ENCODE peak calls at places on chromosomes 5 and 9, in seven cellular contexts. J is GM12878, O is A549, X is testis, Y is transverse colon, K is heart left ventricle, T is tibial nerve. Z is an unnamed sample.

GRCh38 chr5:160260881-160261815 is 31.8 kb downstream of the FABP6 start:
- DNase-seq in J (no peak), O (no peak), X (peak; percentile 91), Y (peak; percentile 56), K (peak; percentile 36), T (no peak), Z (peak; percentile 54)

GRCh38 chr9:463455-464125 is 248.9 kb downstream of the DOCK8 start:
- DNase-seq in J (no peak), O (peak; percentile 18), X (no peak), Y (no peak), K (no peak), T (no peak), Z (no peak)

GRCh38 chr5:82544004-82544403 is 265.9 kb upstream of the RPS23 start:
- DNase-seq in J (no peak), O (no peak), X (no peak), Y (no peak), K (no peak), T (no peak), Z (no peak)

GRCh38 chr5:71623221-71623794 is 36.2 kb downstream of the MCCC2 start:
- DNase-seq in J (no peak), O (no peak), X (no peak), Y (no peak), K (no peak), T (no peak), Z (no peak)

GRCh38 chr5:175572922-175573321 is 84.9 kb upstream of the HRH2 start:
- DNase-seq in J (no peak), O (no peak), X (no peak), Y (peak; percentile 37), K (peak; percentile 62), T (no peak), Z (no peak)

GRCh38 chr5:137374110-137374853 is 124.8 kb downstream of the SPOCK1 start:
- DNase-seq in J (no peak), O (no peak), X (no peak), Y (no peak), K (no peak), T (no peak), Z (no peak)

GRCh38 chr5:81554647-81555046 is 160.7 kb upstream of the ACOT12 start:
- DNase-seq in J (no peak), O (no peak), X (no peak), Y (no peak), K (no peak), T (no peak), Z (no peak)

GRCh38 chr5:113163328-113163727 is 186.7 kb downstream of the DCP2 start:
- DNase-seq in J (no peak), O (no peak), X (no peak), Y (no peak), K (no peak), T (no peak), Z (no peak)

GRCh38 chr9:121494192-121494591 is 5.5 kb downstream of the GGTA1 start:
- DNase-seq in J (no peak), O (no peak), X (no peak), Y (no peak), K (no peak), T (no peak), Z (no peak)

GRCh38 chr9:20844916-20845315 is 160.9 kb downstream of the FOCAD start:
- DNase-seq in J (no peak), O (no peak), X (no peak), Y (no peak), K (no peak), T (no peak), Z (no peak)

GRCh38 chr9:68705636-68706578 is 867 bp downstream of the PIP5K1B start:
- DNase-seq in J (no peak), O (peak; percentile 4), X (peak; percentile 48), Y (peak; percentile 67), K (peak; percentile 71), T (no peak), Z (peak; percentile 10)

GRCh38 chr5:136133416-136134383 is 1.1 kb downstream of the SMAD5 start:
- DNase-seq in J (no peak), O (peak; percentile 27), X (peak; percentile 65), Y (peak; percentile 66), K (peak; percentile 61), T (no peak), Z (peak; percentile 62)

GRCh38 chr9:37200572-37201005 is 80.2 kb downstream of the ZCCHC7 start:
- DNase-seq in J (no peak), O (no peak), X (no peak), Y (no peak), K (no peak), T (no peak), Z (no peak)

GRCh38 chr5:36876965-36877666 is 547 bp downstream of the NIPBL start:
- DNase-seq in J (no peak), O (peak; percentile 36), X (peak; percentile 77), Y (peak; percentile 66), K (peak; percentile 75), T (peak; percentile 24), Z (peak; percentile 76)

GRCh38 chr9:126915281-126915816 is 767 bp downstream of the RALGPS1 start:
- DNase-seq in J (no peak), O (peak; percentile 33), X (peak; percentile 72), Y (peak; percentile 92), K (no peak), T (no peak), Z (peak; percentile 89)

GRCh38 chr9:27340876-27341540 is 44.1 kb upstream of the EQTN start:
- DNase-seq in J (no peak), O (no peak), X (peak; percentile 65), Y (no peak), K (no peak), T (no peak), Z (no peak)

GRCh38 chr9:116355153-116355827 is 201.7 kb downstream of the PAPPA start:
- DNase-seq in J (no peak), O (no peak), X (peak; percentile 62), Y (no peak), K (peak; percentile 36), T (no peak), Z (no peak)

GRCh38 chr9:116377179-116377790 is 223.7 kb downstream of the PAPPA start:
- DNase-seq in J (no peak), O (peak; percentile 64), X (no peak), Y (no peak), K (no peak), T (no peak), Z (no peak)

GRCh38 chr9:20125721-20126120 is 336.9 kb upstream of the SLC24A2 start:
- DNase-seq in J (no peak), O (no peak), X (no peak), Y (no peak), K (no peak), T (no peak), Z (no peak)

GRCh38 chr5:107671742-107672211 is 1.0 kb upstream of the EFNA5 start:
- DNase-seq in J (no peak), O (peak; percentile 78), X (no peak), Y (peak; percentile 34), K (no peak), T (no peak), Z (no peak)

DNA sequence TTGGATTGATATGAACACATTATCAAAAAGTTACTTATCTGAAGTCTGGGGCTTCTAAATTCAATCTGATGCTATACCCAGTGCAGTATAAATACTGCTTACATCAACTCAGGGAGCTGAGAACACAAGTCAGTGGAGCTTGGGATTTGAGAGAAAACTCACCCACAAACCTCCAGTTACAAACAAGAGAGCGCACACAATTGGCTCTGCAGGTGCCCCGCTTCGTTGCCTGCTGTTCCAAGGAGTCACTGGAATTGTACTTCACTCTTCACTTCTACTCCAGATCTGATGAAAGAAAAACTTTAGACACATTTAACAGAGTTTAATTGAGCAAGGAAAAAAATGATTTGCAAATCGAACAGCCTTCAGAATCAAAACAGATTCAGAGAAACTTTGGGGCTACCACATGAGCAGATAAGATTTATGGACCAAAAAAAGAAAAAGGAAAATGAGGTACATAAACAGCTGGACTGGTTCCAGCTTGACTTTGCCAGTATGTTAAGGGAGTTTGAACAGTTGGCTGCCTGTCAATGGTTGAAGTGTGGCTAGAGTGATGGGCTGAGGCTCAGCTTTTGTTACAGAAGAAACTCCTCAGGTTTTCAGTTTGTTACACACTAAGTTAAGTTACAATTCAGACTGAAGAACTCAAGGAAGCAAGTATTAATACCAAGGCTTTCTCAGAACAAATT is 156.6 kb downstream of the AOPEP start:
- DNase-seq in J (no peak), O (no peak), X (peak; percentile 42), Y (no peak), K (peak; percentile 42), T (no peak), Z (peak; percentile 89)
- H3K4me1 ChIP-seq in J (peaks cover 18% of the 10 kb centered on the region), O (peaks cover 76% of the 10 kb centered on the region), X (peaks cover 15% of the 10 kb centered on the region), Y (peaks cover 6% of the 10 kb centered on the region), K (peaks cover 29% of the 10 kb centered on the region), T (peaks cover 20% of the 10 kb centered on the region), Z (peaks cover 46% of the 10 kb centered on the region)

DNA sequence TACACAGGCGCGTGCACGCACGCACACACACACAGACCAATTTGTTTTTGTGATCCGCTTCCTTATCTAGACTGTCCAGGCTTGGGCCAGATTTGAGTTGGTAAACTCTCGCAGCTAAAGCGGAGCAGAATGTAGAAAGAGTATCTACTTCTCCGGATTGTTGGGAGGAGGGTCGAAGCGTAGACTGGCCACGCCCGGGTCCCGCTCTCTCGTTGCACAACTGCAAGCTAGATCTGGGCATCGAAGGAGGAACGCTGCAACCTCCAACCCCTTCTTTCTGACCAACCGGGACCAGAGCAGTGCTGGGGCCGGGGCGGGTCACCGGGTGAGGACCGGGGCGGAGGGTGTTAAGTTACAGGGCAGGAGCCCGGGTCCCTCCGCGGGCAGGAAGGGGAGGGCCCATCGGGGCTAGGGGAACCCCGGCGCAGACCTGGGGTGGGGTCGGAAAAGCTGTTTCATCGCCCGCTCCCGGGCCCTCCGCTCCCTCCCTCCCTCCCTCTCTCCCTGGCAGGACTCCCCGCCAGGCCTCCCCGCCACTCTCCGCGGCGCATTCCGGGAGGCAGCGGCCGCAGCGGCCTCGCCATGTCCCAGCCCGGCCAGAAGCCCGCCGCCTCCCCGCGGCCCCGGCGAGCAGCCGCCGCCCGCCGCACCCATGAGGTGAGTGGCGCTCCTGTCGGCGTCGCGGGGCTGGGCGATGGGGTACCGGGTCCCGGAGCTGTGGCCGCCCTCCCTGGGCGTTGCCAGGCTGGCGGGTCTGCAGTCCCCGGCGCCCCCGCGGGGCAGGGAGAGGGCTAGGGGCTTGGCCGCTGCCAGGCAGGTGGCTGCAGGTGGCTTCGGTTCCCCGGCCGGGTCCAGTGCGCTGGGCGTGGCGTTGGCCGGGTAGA is at the start of gene CAST:
- DNase-seq in J (peak; percentile 73), O (peak; percentile 97), X (peak; percentile 92), Y (peak; percentile 92), K (peak; percentile 96), T (peak; percentile 82), Z (peak; percentile 94)
- TF ChIP-seq POLR2A in J (peak; percentile 54), O (no peak), X (no peak), Y (peak; percentile 77), K (no peak), T (peak; percentile 33), Z (no peak)

GRCh38 chr5:132267166-132267739 is 9.8 kb downstream of the PDLIM4 start:
- DNase-seq in J (no peak), O (no peak), X (no peak), Y (no peak), K (no peak), T (no peak), Z (no peak)
- H3K4me1 ChIP-seq in J (peaks cover 34% of the 10 kb centered on the region), O (peaks cover 41% of the 10 kb centered on the region), X (peaks cover 11% of the 10 kb centered on the region), Y (peaks cover 37% of the 10 kb centered on the region), K (peaks cover 3% of the 10 kb centered on the region), T (peaks cover 80% of the 10 kb centered on the region), Z (peaks cover 38% of the 10 kb centered on the region)

DNA sequence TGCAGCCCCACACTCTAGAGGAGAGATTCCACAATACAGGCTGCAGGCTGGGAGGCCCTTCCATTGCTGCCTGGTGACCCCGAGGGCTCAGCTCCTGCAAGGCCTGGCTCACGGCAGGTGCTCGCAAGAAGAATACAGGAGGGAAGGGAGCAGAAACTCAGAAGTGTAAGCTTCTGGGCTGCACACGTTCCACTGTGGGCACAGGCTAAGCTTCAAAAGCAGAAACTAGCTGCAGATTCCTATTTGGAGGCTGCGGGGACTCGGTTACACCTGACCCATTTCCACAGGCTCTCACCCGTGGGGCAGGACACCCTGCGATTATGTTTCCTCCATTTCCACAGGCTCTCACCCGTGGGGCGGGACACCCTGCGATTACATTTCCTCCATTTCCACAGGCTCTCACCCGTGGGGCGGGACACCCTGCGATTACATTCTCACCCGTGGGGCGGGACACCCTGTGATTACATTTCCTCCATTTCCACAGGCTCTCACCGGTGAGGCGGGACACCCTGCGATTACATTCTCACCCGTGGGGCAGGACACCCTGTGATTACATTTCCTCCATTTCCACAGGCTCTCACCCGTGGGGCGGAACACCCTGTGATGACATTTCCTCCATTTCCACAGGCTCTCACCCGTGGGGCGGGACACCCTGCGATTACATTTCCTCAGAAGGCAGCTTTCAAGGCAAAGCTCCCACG is 10.3 kb downstream of the LPCAT1 start:
- DNase-seq in J (no peak), O (no peak), X (peak; percentile 4), Y (peak; percentile 5), K (peak; percentile 12), T (no peak), Z (no peak)
- TF ChIP-seq POLR2A in J (no peak), O (no peak), X (no peak), Y (no peak), K (no peak), T (no peak), Z (no peak)